ENCODE peak calls at places on chromosomes 2 and 18, in five cellular contexts. One of them, this sample, is unnamed.
A peak's percentile ranks its signal among the peaks of the same experiment; 100 is the strongest.

GRCh38 chr2:102439065-102439695 is 16.2 kb downstream of the IL18RAP start:
- DNase-seq in AG20443: peak; percentile 43
- DNase-seq in endothelial cell: no peak
- DNase-seq in colonic mucosa: no peak
- DNase-seq in D341Med: no peak
- DNase-seq in this sample: no peak

GRCh38 chr2:207692206-207693065 is 19.0 kb upstream of the CCNYL1 start:
- DNase-seq in AG20443: peak; percentile 30
- DNase-seq in endothelial cell: peak; percentile 52
- DNase-seq in colonic mucosa: peak; percentile 57
- DNase-seq in D341Med: peak; percentile 63
- DNase-seq in this sample: no peak

GRCh38 chr18:26532367-26533340 is 15.7 kb downstream of the KCTD1 start:
- DNase-seq in AG20443: peak; percentile 21
- DNase-seq in endothelial cell: no peak
- DNase-seq in colonic mucosa: no peak
- DNase-seq in D341Med: no peak
- DNase-seq in this sample: no peak

GRCh38 chr2:25386662-25387478 is 45.1 kb upstream of the DNMT3A start:
- DNase-seq in AG20443: no peak
- DNase-seq in endothelial cell: no peak
- DNase-seq in colonic mucosa: no peak
- DNase-seq in D341Med: no peak
- DNase-seq in this sample: no peak

GRCh38 chr2:231296401-231296800 is 98.0 kb downstream of the ARMC9 start:
- DNase-seq in AG20443: no peak
- DNase-seq in endothelial cell: no peak
- DNase-seq in colonic mucosa: no peak
- DNase-seq in D341Med: no peak
- DNase-seq in this sample: no peak

GRCh38 chr2:168490916-168491605 is 35.0 kb downstream of the CERS6 start:
- DNase-seq in AG20443: no peak
- DNase-seq in endothelial cell: no peak
- DNase-seq in colonic mucosa: no peak
- DNase-seq in D341Med: no peak
- DNase-seq in this sample: no peak

GRCh38 chr2:128556633-128557032 is 238.0 kb upstream of the HS6ST1 start:
- DNase-seq in AG20443: no peak
- DNase-seq in endothelial cell: no peak
- DNase-seq in colonic mucosa: no peak
- DNase-seq in D341Med: no peak
- DNase-seq in this sample: no peak

GRCh38 chr18:56062931-56063330 is 474.9 kb upstream of the TCF4 start:
- DNase-seq in AG20443: no peak
- DNase-seq in endothelial cell: no peak
- DNase-seq in colonic mucosa: no peak
- DNase-seq in D341Med: no peak
- DNase-seq in this sample: no peak

GRCh38 chr2:190802133-190802532 is 78.5 kb upstream of the GLS start:
- DNase-seq in AG20443: no peak
- DNase-seq in endothelial cell: peak; percentile 12
- DNase-seq in colonic mucosa: no peak
- DNase-seq in D341Med: no peak
- DNase-seq in this sample: no peak

GRCh38 chr18:77012751-77013550 is 119.6 kb downstream of the MBP start:
- DNase-seq in AG20443: no peak
- DNase-seq in endothelial cell: no peak
- DNase-seq in colonic mucosa: no peak
- DNase-seq in D341Med: no peak
- DNase-seq in this sample: no peak

This sample was measured in mucosa of descending colon.